ENCODE peak calls at places on chromosome 19, in eight cellular contexts. Z is HepG2, G is endothelial cell of umbilical vein, B is SK-N-SH, E is H1, T is HCT116, I is K562, Q is GM12878. A is an unnamed sample.

GRCh38 chr19:53965091-53965490 is 2.4 kb downstream of the CACNG8 start:
- DNase-seq in Z (no peak), G (no peak), B (no peak), E (no peak), T (no peak), I (no peak), Q (no peak), A (no peak)

GRCh38 chr19:54388001-54388802 is 23.5 kb upstream of the LAIR1 start:
- DNase-seq in Z (no peak), G (peak; percentile 26), B (no peak), E (no peak), T (no peak), I (no peak), Q (no peak), A (no peak)

GRCh38 chr19:30406220-30406944 is 34.2 kb downstream of the ZNF536 start:
- DNase-seq in Z (peak; percentile 10), G (no peak), B (peak; percentile 56), E (no peak), T (no peak), I (peak; percentile 15), Q (no peak), A (no peak)

GRCh38 chr19:384801-385169 is 24.2 kb downstream of the C2CD4C start:
- DNase-seq in Z (no peak), G (no peak), B (no peak), E (no peak), T (no peak), I (no peak), Q (no peak), A (no peak)

GRCh38 chr19:1672038-1672768 is 19.8 kb upstream of the TCF3 start:
- DNase-seq in Z (no peak), G (no peak), B (peak; percentile 86), E (no peak), T (no peak), I (peak; percentile 83), Q (no peak), A (no peak)

GRCh38 chr19:1847684-1848398 is 442 bp downstream of the REXO1 start:
- DNase-seq in Z (peak; percentile 75), G (peak; percentile 64), B (peak; percentile 73), E (no peak), T (no peak), I (peak; percentile 56), Q (no peak), A (no peak)

GRCh38 chr19:19544257-19545127 is 6.4 kb downstream of the CILP2 start:
- DNase-seq in Z (no peak), G (no peak), B (no peak), E (no peak), T (no peak), I (no peak), Q (no peak), A (no peak)

GRCh38 chr19:53730391-53730790 is 93.7 kb downstream of the NLRP12 start:
- DNase-seq in Z (no peak), G (no peak), B (no peak), E (no peak), T (no peak), I (no peak), Q (no peak), A (no peak)

GRCh38 chr19:58145849-58146248 is 4.7 kb downstream of the ZNF329 start:
- DNase-seq in Z (no peak), G (no peak), B (no peak), E (no peak), T (no peak), I (no peak), Q (no peak), A (no peak)

GRCh38 chr19:6717441-6717971 is 2.9 kb downstream of the C3 start:
- DNase-seq in Z (no peak), G (no peak), B (no peak), E (no peak), T (peak; percentile 43), I (no peak), Q (no peak), A (no peak)

GRCh38 chr19:6714749-6715555 is 5.5 kb downstream of the C3 start:
- DNase-seq in Z (no peak), G (no peak), B (no peak), E (no peak), T (no peak), I (no peak), Q (no peak), A (no peak)

GRCh38 chr19:6718741-6719539 is 1.5 kb downstream of the C3 start:
- DNase-seq in Z (peak; percentile 93), G (no peak), B (peak; percentile 75), E (no peak), T (peak; percentile 79), I (peak; percentile 99), Q (no peak), A (no peak)

GRCh38 chr19:6718111-6718740 is 2.2 kb downstream of the C3 start:
- DNase-seq in Z (no peak), G (no peak), B (no peak), E (no peak), T (no peak), I (no peak), Q (no peak), A (no peak)

GRCh38 chr19:6717036-6717435 is 3.4 kb downstream of the C3 start:
- DNase-seq in Z (no peak), G (no peak), B (no peak), E (no peak), T (no peak), I (peak; percentile 28), Q (no peak), A (no peak)
- H3K9ac ChIP-seq in Z (no peak overlapping the region), G (no peak overlapping the region), B (no peak overlapping the region), E (no peak overlapping the region), T (no peak overlapping the region), I (no peak overlapping the region), Q (no peak overlapping the region), A (no peak overlapping the region)

GRCh38 chr19:4401482-4402170 is 814 bp upstream of the CHAF1A start:
- DNase-seq in Z (no peak), G (no peak), B (no peak), E (no peak), T (no peak), I (no peak), Q (no peak), A (no peak)

GRCh38 chr19:4393947-4394590 is 6.3 kb downstream of the SH3GL1 start:
- DNase-seq in Z (no peak), G (peak; percentile 61), B (no peak), E (no peak), T (no peak), I (no peak), Q (no peak), A (no peak)

GRCh38 chr19:4399871-4400768 is at the start of gene SH3GL1:
- DNase-seq in Z (peak; percentile 82), G (peak; percentile 88), B (peak; percentile 92), E (peak; percentile 83), T (peak; percentile 86), I (peak; percentile 89), Q (peak; percentile 48), A (peak; percentile 68)

GRCh38 chr19:4402171-4403004 is at the start of gene CHAF1A:
- DNase-seq in Z (peak; percentile 99), G (peak; percentile 100), B (peak; percentile 99), E (peak; percentile 99), T (peak; percentile 100), I (peak; percentile 99), Q (peak; percentile 99), A (peak; percentile 100)

DNA sequence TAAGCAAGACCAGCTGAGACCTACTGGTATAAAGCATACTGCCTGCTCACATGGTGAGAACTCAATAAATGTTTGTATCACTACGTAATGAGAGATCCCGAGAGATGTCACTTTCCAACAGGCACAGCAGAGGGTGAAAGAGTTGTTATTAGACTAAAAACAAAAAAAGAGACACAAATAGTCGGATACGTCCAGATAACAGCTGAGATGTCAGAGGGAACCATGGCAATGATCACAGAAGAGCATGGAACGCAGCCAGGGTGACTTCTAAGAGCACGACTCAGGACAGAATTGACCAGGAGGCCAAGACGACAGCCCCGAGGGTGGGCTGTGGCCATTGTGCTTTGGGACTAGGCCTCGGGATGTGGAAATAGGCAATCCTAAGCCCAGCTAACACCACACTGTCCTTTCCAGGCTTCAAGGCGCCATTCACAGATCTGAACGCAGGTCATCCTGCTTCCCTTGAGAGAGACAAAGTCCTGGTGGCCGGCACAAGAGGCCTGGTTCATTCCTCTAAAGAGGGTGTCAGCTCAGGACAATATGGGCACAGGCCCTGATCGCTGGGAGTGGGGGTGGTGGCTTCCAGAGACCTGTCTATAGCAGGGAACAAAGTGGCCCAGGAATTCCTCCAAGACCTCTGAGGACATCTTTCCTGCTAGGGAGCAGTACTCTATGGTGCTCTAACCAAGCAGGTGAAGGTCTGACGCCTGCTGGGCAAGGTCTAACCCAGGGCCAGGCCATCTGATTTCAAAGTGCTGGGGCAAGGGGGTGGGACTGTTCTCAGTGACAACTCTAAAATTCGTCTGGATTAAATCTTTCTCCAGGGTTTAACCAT is 3.2 kb downstream of the SH3GL1 start:
- DNase-seq in Z (no peak), G (no peak), B (no peak), E (no peak), T (no peak), I (no peak), Q (no peak), A (no peak)
- H3K4me3 ChIP-seq in Z (no peak overlapping the region), G (no peak overlapping the region), B (no peak overlapping the region), E (no peak overlapping the region), T (no peak overlapping the region), I (no peak overlapping the region), Q (peak overlapping the region; percentile 25), A (no peak overlapping the region)

GRCh38 chr19:43765109-43765876 is 10.5 kb upstream of the SMG9 start:
- DNase-seq in Z (peak; percentile 30), G (peak; percentile 68), B (no peak), E (no peak), T (peak; percentile 93), I (no peak), Q (peak; percentile 95), A (no peak)
- TF ChIP-seq POLR2AphosphoS5 in Z (no peak), G (peak; percentile 62), B (peak; percentile 83), E (no peak), T (peak; percentile 83), I (no peak), Q (no peak), A (no peak)

GRCh38 chr19:8126008-8126407 is 23.4 kb downstream of the FBN3 start:
- DNase-seq in Z (no peak), G (no peak), B (no peak), E (no peak), T (no peak), I (no peak), Q (no peak), A (no peak)

GRCh38 chr19:8129061-8129460 is 20.3 kb downstream of the FBN3 start:
- DNase-seq in Z (no peak), G (no peak), B (no peak), E (no peak), T (no peak), I (no peak), Q (no peak), A (no peak)

GRCh38 chr19:8126511-8126910 is 22.9 kb downstream of the FBN3 start:
- DNase-seq in Z (no peak), G (no peak), B (no peak), E (no peak), T (no peak), I (no peak), Q (no peak), A (no peak)

GRCh38 chr19:8127311-8127710 is 22.1 kb downstream of the FBN3 start:
- DNase-seq in Z (no peak), G (no peak), B (no peak), E (no peak), T (no peak), I (no peak), Q (no peak), A (no peak)

DNA sequence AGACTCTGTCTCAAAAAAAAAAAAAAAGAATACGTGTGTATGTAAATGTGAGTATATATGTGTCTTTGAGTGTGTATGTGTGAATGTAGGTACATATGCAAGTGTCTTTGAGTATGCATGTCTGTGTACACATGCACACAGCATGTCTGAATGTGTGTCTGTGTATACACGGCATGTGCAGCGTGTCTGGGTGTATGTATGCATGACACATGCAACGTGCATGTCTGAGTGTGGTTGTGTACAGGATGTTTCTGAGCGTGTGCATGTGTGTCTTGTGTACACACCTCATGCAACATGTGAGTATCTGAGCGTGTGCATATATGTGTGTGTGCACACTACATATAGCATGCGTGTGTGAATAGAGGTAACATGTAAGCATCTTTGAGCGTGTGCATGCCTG is 20.8 kb downstream of the FBN3 start:
- DNase-seq in Z (no peak), G (no peak), B (no peak), E (no peak), T (no peak), I (no peak), Q (no peak), A (no peak)
- H3K9ac ChIP-seq in Z (no peak overlapping the region), G (no peak overlapping the region), B (no peak overlapping the region), E (no peak overlapping the region), T (no peak overlapping the region), I (no peak overlapping the region), Q (no peak overlapping the region), A (no peak overlapping the region)